ENCODE peak calls at places on chromosome 15, in five cellular contexts. One of them, this sample, is unnamed.

GRCh38 chr15:80526556-80527340 is 122.6 kb downstream of the ARNT2 start:
- DNase-seq in NCI-H1930: no peak
- DNase-seq in H9: no peak
- DNase-seq in stimulated activated CD4-positive, alpha-beta T cell treated with anti-CD3 and anti-CD28 coated beads, Interleukin-2, amount 100 ng/mL, for 48 hours: no peak
- DNase-seq in iPS DF 6.9: no peak
- DNase-seq in this sample: no peak

GRCh38 chr15:66216806-66217205 is 36.7 kb downstream of the MEGF11 start:
- DNase-seq in NCI-H1930: no peak
- DNase-seq in H9: no peak
- DNase-seq in stimulated activated CD4-positive, alpha-beta T cell treated with anti-CD3 and anti-CD28 coated beads, Interleukin-2, amount 100 ng/mL, for 48 hours: no peak
- DNase-seq in iPS DF 6.9: no peak
- DNase-seq in this sample: no peak

GRCh38 chr15:79352206-79352605 is 41.3 kb downstream of the TMED3 start:
- DNase-seq in NCI-H1930: no peak
- DNase-seq in H9: no peak
- DNase-seq in stimulated activated CD4-positive, alpha-beta T cell treated with anti-CD3 and anti-CD28 coated beads, Interleukin-2, amount 100 ng/mL, for 48 hours: no peak
- DNase-seq in iPS DF 6.9: no peak
- DNase-seq in this sample: no peak

GRCh38 chr15:52233405-52233804 is 42.2 kb upstream of the GNB5 start:
- DNase-seq in NCI-H1930: no peak
- DNase-seq in H9: no peak
- DNase-seq in stimulated activated CD4-positive, alpha-beta T cell treated with anti-CD3 and anti-CD28 coated beads, Interleukin-2, amount 100 ng/mL, for 48 hours: no peak
- DNase-seq in iPS DF 6.9: no peak
- DNase-seq in this sample: no peak

GRCh38 chr15:45648521-45649200 is 13.8 kb downstream of the SQOR start:
- DNase-seq in NCI-H1930: no peak
- DNase-seq in H9: no peak
- DNase-seq in stimulated activated CD4-positive, alpha-beta T cell treated with anti-CD3 and anti-CD28 coated beads, Interleukin-2, amount 100 ng/mL, for 48 hours: no peak
- DNase-seq in iPS DF 6.9: no peak
- DNase-seq in this sample: no peak

GRCh38 chr15:38389924-38390542 is 63.9 kb upstream of the FAM98B start:
- DNase-seq in NCI-H1930: peak; percentile 36
- DNase-seq in H9: peak; percentile 64
- DNase-seq in stimulated activated CD4-positive, alpha-beta T cell treated with anti-CD3 and anti-CD28 coated beads, Interleukin-2, amount 100 ng/mL, for 48 hours: peak; percentile 73
- DNase-seq in iPS DF 6.9: peak; percentile 66
- DNase-seq in this sample: peak; percentile 36

GRCh38 chr15:36263666-36264065 is 315.8 kb upstream of the CDIN1 start:
- DNase-seq in NCI-H1930: no peak
- DNase-seq in H9: no peak
- DNase-seq in stimulated activated CD4-positive, alpha-beta T cell treated with anti-CD3 and anti-CD28 coated beads, Interleukin-2, amount 100 ng/mL, for 48 hours: no peak
- DNase-seq in iPS DF 6.9: no peak
- DNase-seq in this sample: no peak

GRCh38 chr15:69593981-69594966 is 141.7 kb downstream of the RPLP1 start:
- DNase-seq in NCI-H1930: peak; percentile 83
- DNase-seq in H9: peak; percentile 26
- DNase-seq in stimulated activated CD4-positive, alpha-beta T cell treated with anti-CD3 and anti-CD28 coated beads, Interleukin-2, amount 100 ng/mL, for 48 hours: no peak
- DNase-seq in iPS DF 6.9: no peak
- DNase-seq in this sample: no peak

GRCh38 chr15:99443056-99443756 is 122.6 kb upstream of the MEF2A start:
- DNase-seq in NCI-H1930: no peak
- DNase-seq in H9: no peak
- DNase-seq in stimulated activated CD4-positive, alpha-beta T cell treated with anti-CD3 and anti-CD28 coated beads, Interleukin-2, amount 100 ng/mL, for 48 hours: no peak
- DNase-seq in iPS DF 6.9: no peak
- DNase-seq in this sample: peak; percentile 19

GRCh38 chr15:64634020-64634419 is 141.4 kb downstream of the RBPMS2 start:
- DNase-seq in NCI-H1930: no peak
- DNase-seq in H9: no peak
- DNase-seq in stimulated activated CD4-positive, alpha-beta T cell treated with anti-CD3 and anti-CD28 coated beads, Interleukin-2, amount 100 ng/mL, for 48 hours: no peak
- DNase-seq in iPS DF 6.9: no peak
- DNase-seq in this sample: no peak

GRCh38 chr15:69140306-69140705 is 20.1 kb upstream of the GLCE start:
- DNase-seq in NCI-H1930: no peak
- DNase-seq in H9: no peak
- DNase-seq in stimulated activated CD4-positive, alpha-beta T cell treated with anti-CD3 and anti-CD28 coated beads, Interleukin-2, amount 100 ng/mL, for 48 hours: no peak
- DNase-seq in iPS DF 6.9: no peak
- DNase-seq in this sample: no peak

GRCh38 chr15:70617911-70618287 is 145.5 kb downstream of the UACA start:
- DNase-seq in NCI-H1930: no peak
- DNase-seq in H9: no peak
- DNase-seq in stimulated activated CD4-positive, alpha-beta T cell treated with anti-CD3 and anti-CD28 coated beads, Interleukin-2, amount 100 ng/mL, for 48 hours: no peak
- DNase-seq in iPS DF 6.9: no peak
- DNase-seq in this sample: no peak

GRCh38 chr15:39016706-39017105 is 452.1 kb upstream of the RASGRP1 start:
- DNase-seq in NCI-H1930: no peak
- DNase-seq in H9: no peak
- DNase-seq in stimulated activated CD4-positive, alpha-beta T cell treated with anti-CD3 and anti-CD28 coated beads, Interleukin-2, amount 100 ng/mL, for 48 hours: no peak
- DNase-seq in iPS DF 6.9: no peak
- DNase-seq in this sample: no peak

GRCh38 chr15:69314736-69315135 is 16.0 kb downstream of the PAQR5 start:
- DNase-seq in NCI-H1930: no peak
- DNase-seq in H9: no peak
- DNase-seq in stimulated activated CD4-positive, alpha-beta T cell treated with anti-CD3 and anti-CD28 coated beads, Interleukin-2, amount 100 ng/mL, for 48 hours: no peak
- DNase-seq in iPS DF 6.9: no peak
- DNase-seq in this sample: peak; percentile 35

GRCh38 chr15:85744636-85745422 is 49.9 kb downstream of the KLHL25 start:
- DNase-seq in NCI-H1930: no peak
- DNase-seq in H9: no peak
- DNase-seq in stimulated activated CD4-positive, alpha-beta T cell treated with anti-CD3 and anti-CD28 coated beads, Interleukin-2, amount 100 ng/mL, for 48 hours: no peak
- DNase-seq in iPS DF 6.9: no peak
- DNase-seq in this sample: no peak

GRCh38 chr15:34610388-34610787 is 26.9 kb upstream of the GOLGA8B start:
- DNase-seq in NCI-H1930: no peak
- DNase-seq in H9: no peak
- DNase-seq in stimulated activated CD4-positive, alpha-beta T cell treated with anti-CD3 and anti-CD28 coated beads, Interleukin-2, amount 100 ng/mL, for 48 hours: no peak
- DNase-seq in iPS DF 6.9: no peak
- DNase-seq in this sample: no peak

GRCh38 chr15:96586901-96587300 is 256.4 kb downstream of the NR2F2 start:
- DNase-seq in NCI-H1930: no peak
- DNase-seq in H9: no peak
- DNase-seq in stimulated activated CD4-positive, alpha-beta T cell treated with anti-CD3 and anti-CD28 coated beads, Interleukin-2, amount 100 ng/mL, for 48 hours: no peak
- DNase-seq in iPS DF 6.9: no peak
- DNase-seq in this sample: no peak

GRCh38 chr15:97521894-97522293 is 438.6 kb upstream of the ARRDC4 start:
- DNase-seq in NCI-H1930: no peak
- DNase-seq in H9: no peak
- DNase-seq in stimulated activated CD4-positive, alpha-beta T cell treated with anti-CD3 and anti-CD28 coated beads, Interleukin-2, amount 100 ng/mL, for 48 hours: no peak
- DNase-seq in iPS DF 6.9: no peak
- DNase-seq in this sample: no peak

GRCh38 chr15:51874751-51875644 is 45.5 kb downstream of the TMOD3 start:
- DNase-seq in NCI-H1930: no peak
- DNase-seq in H9: no peak
- DNase-seq in stimulated activated CD4-positive, alpha-beta T cell treated with anti-CD3 and anti-CD28 coated beads, Interleukin-2, amount 100 ng/mL, for 48 hours: no peak
- DNase-seq in iPS DF 6.9: no peak
- DNase-seq in this sample: no peak

GRCh38 chr15:93506646-93507045 is 417.6 kb upstream of the RGMA start:
- DNase-seq in NCI-H1930: no peak
- DNase-seq in H9: no peak
- DNase-seq in stimulated activated CD4-positive, alpha-beta T cell treated with anti-CD3 and anti-CD28 coated beads, Interleukin-2, amount 100 ng/mL, for 48 hours: no peak
- DNase-seq in iPS DF 6.9: no peak
- DNase-seq in this sample: no peak

GRCh38 chr15:71085809-71086208 is 29.5 kb upstream of the THSD4 start:
- DNase-seq in NCI-H1930: no peak
- DNase-seq in H9: peak; percentile 70
- DNase-seq in stimulated activated CD4-positive, alpha-beta T cell treated with anti-CD3 and anti-CD28 coated beads, Interleukin-2, amount 100 ng/mL, for 48 hours: no peak
- DNase-seq in iPS DF 6.9: peak; percentile 37
- DNase-seq in this sample: peak; percentile 54

GRCh38 chr15:78050851-78051250 is 26.7 kb downstream of the TBC1D2B start:
- DNase-seq in NCI-H1930: no peak
- DNase-seq in H9: no peak
- DNase-seq in stimulated activated CD4-positive, alpha-beta T cell treated with anti-CD3 and anti-CD28 coated beads, Interleukin-2, amount 100 ng/mL, for 48 hours: no peak
- DNase-seq in iPS DF 6.9: no peak
- DNase-seq in this sample: no peak

GRCh38 chr15:98866503-98866902 is 141.1 kb downstream of the PGPEP1L start:
- DNase-seq in NCI-H1930: no peak
- DNase-seq in H9: no peak
- DNase-seq in stimulated activated CD4-positive, alpha-beta T cell treated with anti-CD3 and anti-CD28 coated beads, Interleukin-2, amount 100 ng/mL, for 48 hours: no peak
- DNase-seq in iPS DF 6.9: no peak
- DNase-seq in this sample: peak; percentile 48

GRCh38 chr15:48962662-48963523 is 826 bp downstream of the SHC4 start:
- DNase-seq in NCI-H1930: no peak
- DNase-seq in H9: peak; percentile 59
- DNase-seq in stimulated activated CD4-positive, alpha-beta T cell treated with anti-CD3 and anti-CD28 coated beads, Interleukin-2, amount 100 ng/mL, for 48 hours: no peak
- DNase-seq in iPS DF 6.9: no peak
- DNase-seq in this sample: peak; percentile 63

GRCh38 chr15:82611348-82611747 is 35.8 kb downstream of the CPEB1 start:
- DNase-seq in NCI-H1930: no peak
- DNase-seq in H9: no peak
- DNase-seq in stimulated activated CD4-positive, alpha-beta T cell treated with anti-CD3 and anti-CD28 coated beads, Interleukin-2, amount 100 ng/mL, for 48 hours: no peak
- DNase-seq in iPS DF 6.9: no peak
- DNase-seq in this sample: no peak

GRCh38 chr15:78873796-78874761 is 1.4 kb downstream of the MORF4L1 start:
- DNase-seq in NCI-H1930: no peak
- DNase-seq in H9: no peak
- DNase-seq in stimulated activated CD4-positive, alpha-beta T cell treated with anti-CD3 and anti-CD28 coated beads, Interleukin-2, amount 100 ng/mL, for 48 hours: no peak
- DNase-seq in iPS DF 6.9: no peak
- DNase-seq in this sample: no peak

GRCh38 chr15:81410318-81410753 is 36.3 kb upstream of the TMC3 start:
- DNase-seq in NCI-H1930: peak; percentile 41
- DNase-seq in H9: peak; percentile 75
- DNase-seq in stimulated activated CD4-positive, alpha-beta T cell treated with anti-CD3 and anti-CD28 coated beads, Interleukin-2, amount 100 ng/mL, for 48 hours: no peak
- DNase-seq in iPS DF 6.9: peak; percentile 75
- DNase-seq in this sample: peak; percentile 57

GRCh38 chr15:39553947-39554731 is 26.7 kb upstream of the THBS1 start:
- DNase-seq in NCI-H1930: no peak
- DNase-seq in H9: no peak
- DNase-seq in stimulated activated CD4-positive, alpha-beta T cell treated with anti-CD3 and anti-CD28 coated beads, Interleukin-2, amount 100 ng/mL, for 48 hours: no peak
- DNase-seq in iPS DF 6.9: no peak
- DNase-seq in this sample: no peak

GRCh38 chr15:57387644-57388076 is 11.4 kb downstream of the CGNL1 start:
- DNase-seq in NCI-H1930: no peak
- DNase-seq in H9: peak; percentile 59
- DNase-seq in stimulated activated CD4-positive, alpha-beta T cell treated with anti-CD3 and anti-CD28 coated beads, Interleukin-2, amount 100 ng/mL, for 48 hours: no peak
- DNase-seq in iPS DF 6.9: no peak
- DNase-seq in this sample: no peak

GRCh38 chr15:70063992-70064379 is 33.7 kb downstream of the TLE3 start:
- DNase-seq in NCI-H1930: no peak
- DNase-seq in H9: no peak
- DNase-seq in stimulated activated CD4-positive, alpha-beta T cell treated with anti-CD3 and anti-CD28 coated beads, Interleukin-2, amount 100 ng/mL, for 48 hours: no peak
- DNase-seq in iPS DF 6.9: no peak
- DNase-seq in this sample: no peak

GRCh38 chr15:71060983-71061382 is 54.3 kb upstream of the THSD4 start:
- DNase-seq in NCI-H1930: no peak
- DNase-seq in H9: no peak
- DNase-seq in stimulated activated CD4-positive, alpha-beta T cell treated with anti-CD3 and anti-CD28 coated beads, Interleukin-2, amount 100 ng/mL, for 48 hours: no peak
- DNase-seq in iPS DF 6.9: no peak
- DNase-seq in this sample: no peak

This sample was measured in H7.